ENCODE peak calls at places on chromosomes 5 and 9, in six cellular contexts. W is neural progenitor cell, B is HCT116, E is cardiac muscle cell, A is heart left ventricle, S is breast epithelium. G is an unnamed sample. For H3K27me3, the result is how much of the 10 kb centered on the place peaks cover.

GRCh38 chr5:118701796-118702195 is 286.6 kb downstream of the DTWD2 start:
- DNase-seq in W (no peak), S (no peak), A (no peak), B (no peak), E (no peak), G (no peak)

GRCh38 chr5:15522141-15522540 is 22.2 kb downstream of the FBXL7 start:
- DNase-seq in B (no peak), W (no peak), S (no peak), E (no peak), A (no peak), G (no peak)

GRCh38 chr9:81522721-81523551 is 166.4 kb downstream of the TLE1 start:
- DNase-seq in B (peak), A (no peak), W (peak), E (peak), S (no peak), G (no peak)

GRCh38 chr9:130977811-130978221 is 31.2 kb upstream of the LAMC3 start:
- DNase-seq in A (no peak), S (no peak), W (no peak), E (peak), B (no peak), G (no peak)

GRCh38 chr9:89882876-89883275 is 278.1 kb downstream of the GADD45G start:
- DNase-seq in A (no peak), E (no peak), W (no peak), B (no peak), S (no peak), G (peak)

GRCh38 chr5:172010278-172010677 is 3.8 kb upstream of the FBXW11 start:
- DNase-seq in W (peak), A (no peak), S (no peak), E (peak), B (no peak), G (no peak)

GRCh38 chr9:98558575-98558974 is 150.2 kb downstream of the GABBR2 start:
- DNase-seq in B (no peak), A (no peak), W (no peak), E (no peak), S (no peak), G (peak)

GRCh38 chr5:149264432-149265069 is 7.1 kb upstream of the AFAP1L1 start:
- DNase-seq in B (peak), A (no peak), E (peak), S (no peak), W (peak), G (no peak)

GRCh38 chr5:74034738-74035137 is 408.7 kb downstream of the ARHGEF28 start:
- DNase-seq in E (no peak), A (no peak), W (no peak), S (no peak), B (no peak), G (no peak)

GRCh38 chr5:555058-555623 is 30.9 kb upstream of the SLC9A3 start:
- DNase-seq in A (peak), E (no peak), W (no peak), S (peak), B (no peak), G (no peak)

GRCh38 chr9:136354592-136355085 is 8.9 kb downstream of the DNLZ start:
- DNase-seq in W (no peak), B (no peak), E (peak), S (no peak), A (peak), G (peak)

GRCh38 chr9:110802416-110803035 is 133.9 kb downstream of the MUSK start:
- DNase-seq in W (no peak), E (no peak), S (no peak), B (no peak), A (no peak), G (no peak)

GRCh38 chr5:173454381-173454763 is 126.2 kb upstream of the STC2 start:
- DNase-seq in S (no peak), W (no peak), E (no peak), A (no peak), B (no peak), G (no peak)

GRCh38 chr5:66358741-66359140 is 214.6 kb downstream of the SREK1 start:
- DNase-seq in S (no peak), B (no peak), W (no peak), E (no peak), A (no peak), G (no peak)

GRCh38 chr9:121267689-121268597 is at the start of gene GSN:
- DNase-seq in E (peak), S (peak), B (no peak), W (peak), A (peak), G (no peak)

GRCh38 chr9:14730367-14730958 is 7.9 kb upstream of the CER1 start:
- DNase-seq in E (no peak), B (no peak), W (no peak), S (no peak), A (no peak), G (no peak)

GRCh38 chr5:132364319-132364718 is 5.2 kb upstream of the SLC22A5 start:
- DNase-seq in E (no peak), A (no peak), W (no peak), S (no peak), B (no peak), G (peak)

GRCh38 chr9:91503650-91504007 is 80.0 kb upstream of the NFIL3 start:
- DNase-seq in W (no peak), S (no peak), B (no peak), A (no peak), E (no peak), G (no peak)

GRCh38 chr9:100294341-100294740 is 58.4 kb downstream of the TEX10 start:
- DNase-seq in A (no peak), W (no peak), E (no peak), S (no peak), B (no peak), G (no peak)

GRCh38 chr9:20623021-20623747 is 885 bp upstream of the MLLT3 start:
- DNase-seq in W (peak), B (no peak), A (peak), S (no peak), E (peak), G (peak)

GRCh38 chr9:18442629-18443491 is 31.1 kb upstream of the ADAMTSL1 start:
- DNase-seq in E (peak), B (peak), A (peak), W (peak), S (peak), G (peak)

GRCh38 chr9:38421498-38422211 is 2.6 kb downstream of the IGFBPL1 start:
- DNase-seq in B (no peak), A (no peak), W (peak), E (no peak), S (no peak), G (no peak)

GRCh38 chr5:139636975-139637408 is 11.2 kb upstream of the CXXC5 start:
- DNase-seq in E (no peak), W (no peak), B (no peak), S (no peak), A (no peak), G (no peak)

GRCh38 chr9:88532320-88532719 is 2.7 kb upstream of the NXNL2 start:
- DNase-seq in W (peak), B (no peak), S (no peak), A (no peak), E (peak), G (no peak)

GRCh38 chr9:132141948-132142594 is 19.8 kb upstream of the NTNG2 start:
- DNase-seq in S (no peak), B (no peak), E (no peak), W (peak), A (no peak), G (no peak)

GRCh38 chr5:144422025-144422424 is 251.4 kb downstream of the KCTD16 start:
- DNase-seq in E (no peak), S (no peak), W (peak), A (no peak), B (no peak), G (no peak)

GRCh38 chr9:125190371-125190801 is 783 bp upstream of the PPP6C start:
- DNase-seq in E (peak), S (no peak), A (no peak), B (no peak), W (peak), G (no peak)

GRCh38 chr5:90142531-90142930 is 267.0 kb downstream of the CETN3 start:
- DNase-seq in W (no peak), E (no peak), B (no peak), S (no peak), A (no peak), G (no peak)

GRCh38 chr9:96169488-96169887 is 132.5 kb downstream of the HSD17B3 start:
- DNase-seq in A (peak), S (no peak), W (peak), E (peak), B (no peak), G (no peak)

GRCh38 chr5:8436919-8437318 is 568.0 kb downstream of the MTRR start:
- DNase-seq in E (no peak), S (no peak), B (no peak), W (peak), A (no peak), G (no peak)

GRCh38 chr9:9942764-9943424 is 669.9 kb downstream of the PTPRD start:
- DNase-seq in W (peak), S (no peak), A (no peak), B (no peak), E (peak), G (peak)

GRCh38 chr5:7585807-7586206 is 189.9 kb downstream of the ADCY2 start:
- DNase-seq in W (no peak), E (no peak), A (no peak), S (no peak), B (no peak), G (no peak)

DNA sequence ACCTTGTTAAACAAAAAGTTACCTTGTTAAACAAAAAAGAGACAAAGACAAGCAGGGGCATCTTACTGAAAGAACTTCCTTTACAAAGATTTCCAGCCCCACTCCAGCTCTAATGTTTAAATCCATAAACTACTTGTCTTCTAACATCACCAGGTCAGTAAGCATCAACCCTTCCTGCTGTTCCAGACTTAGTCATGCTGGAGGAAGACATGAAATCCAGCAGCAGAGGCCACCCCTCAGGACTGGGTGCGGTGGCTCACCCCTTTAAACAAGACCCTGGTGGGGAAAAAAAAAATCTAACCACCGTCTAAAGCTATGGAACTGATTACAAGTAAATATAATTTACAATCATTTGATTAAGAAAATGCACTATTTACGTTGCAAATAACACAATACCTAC is 9.1 kb downstream of the PDCL start:
- DNase-seq in A (no peak), W (no peak), B (no peak), S (no peak), E (no peak), G (peak)
- H3K4me3 ChIP-seq in A (no peak), W (no peak), B (no peak), S (no peak), E (no peak), G (no peak)

GRCh38 chr5:176794509-176794908 is 15.8 kb upstream of the UNC5A start:
- DNase-seq in A (no peak), S (no peak), E (no peak), W (no peak), B (no peak), G (no peak)

GRCh38 chr5:176796411-176796810 is 13.9 kb upstream of the UNC5A start:
- DNase-seq in W (no peak), B (no peak), S (no peak), E (no peak), A (no peak), G (no peak)

GRCh38 chr5:176792584-176793342 is 17.6 kb upstream of the UNC5A start:
- DNase-seq in S (no peak), W (no peak), A (no peak), E (no peak), B (no peak), G (no peak)

GRCh38 chr5:176793343-176793699 is 17.0 kb upstream of the UNC5A start:
- DNase-seq in B (no peak), S (no peak), A (no peak), E (no peak), W (no peak), G (no peak)

GRCh38 chr5:176793736-176794135 is 16.6 kb upstream of the UNC5A start:
- DNase-seq in A (no peak), B (no peak), W (no peak), S (no peak), E (no peak), G (no peak)
- H3K27me3 ChIP-seq in A (half or more), B (under half), W (under half), S (under half), E (under half), G (under half)

DNA sequence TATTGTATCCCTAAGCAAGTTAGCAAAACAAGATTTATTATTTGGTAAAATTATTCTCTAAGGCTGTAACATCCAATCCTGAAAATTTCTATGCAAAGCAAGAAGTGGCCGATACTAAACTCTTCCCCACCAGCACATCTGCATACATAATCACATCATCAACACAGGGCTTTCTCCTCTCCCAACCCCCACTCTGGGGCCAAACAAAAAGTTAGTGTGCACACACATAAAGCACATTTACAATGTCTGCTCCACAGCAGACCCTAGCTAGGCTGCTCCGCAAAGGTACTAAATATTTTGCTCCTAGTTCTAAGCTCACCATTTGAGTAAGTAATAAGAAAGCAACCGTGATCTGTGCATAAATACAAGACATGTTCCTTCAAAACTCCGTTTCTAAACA is 3.6 kb downstream of the RNF130 start:
- DNase-seq in W (peak), A (no peak), S (no peak), E (no peak), B (no peak), G (no peak)
- H3K27ac ChIP-seq in W (peak), A (no peak), S (no peak), E (no peak), B (no peak), G (no peak)

DNA sequence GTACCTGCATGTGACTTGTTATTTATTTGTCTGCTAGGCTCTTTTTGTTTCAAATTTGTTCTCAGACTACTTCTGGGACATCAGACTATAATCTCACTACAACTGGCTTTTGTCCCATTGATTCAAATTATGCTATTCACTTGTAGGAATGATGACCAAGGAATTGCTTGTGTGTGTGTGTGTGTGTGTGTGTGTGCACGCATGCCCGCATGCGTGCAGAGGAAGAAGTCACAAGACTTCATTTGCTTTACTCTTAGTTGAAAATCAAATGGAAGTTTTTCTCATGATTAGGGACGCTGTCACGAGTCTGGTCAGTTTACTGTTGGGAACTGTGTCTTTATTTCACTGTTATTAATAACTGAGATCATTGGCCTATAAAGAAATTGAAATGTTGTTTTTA is 268.7 kb downstream of the RAB3C start:
- DNase-seq in B (no peak), S (no peak), E (no peak), W (no peak), A (no peak), G (no peak)
- H3K4me3 ChIP-seq in B (no peak), S (no peak), E (no peak), W (no peak), A (no peak), G (no peak)

GRCh38 chr9:1505489-1505888 is 455.3 kb downstream of the DMRT2 start:
- DNase-seq in W (no peak), S (no peak), A (no peak), E (no peak), B (no peak), G (no peak)
- H3K27me3 ChIP-seq in W (under half), S (under half), A (under half), E (under half), B (under half), G (under half)

DNA sequence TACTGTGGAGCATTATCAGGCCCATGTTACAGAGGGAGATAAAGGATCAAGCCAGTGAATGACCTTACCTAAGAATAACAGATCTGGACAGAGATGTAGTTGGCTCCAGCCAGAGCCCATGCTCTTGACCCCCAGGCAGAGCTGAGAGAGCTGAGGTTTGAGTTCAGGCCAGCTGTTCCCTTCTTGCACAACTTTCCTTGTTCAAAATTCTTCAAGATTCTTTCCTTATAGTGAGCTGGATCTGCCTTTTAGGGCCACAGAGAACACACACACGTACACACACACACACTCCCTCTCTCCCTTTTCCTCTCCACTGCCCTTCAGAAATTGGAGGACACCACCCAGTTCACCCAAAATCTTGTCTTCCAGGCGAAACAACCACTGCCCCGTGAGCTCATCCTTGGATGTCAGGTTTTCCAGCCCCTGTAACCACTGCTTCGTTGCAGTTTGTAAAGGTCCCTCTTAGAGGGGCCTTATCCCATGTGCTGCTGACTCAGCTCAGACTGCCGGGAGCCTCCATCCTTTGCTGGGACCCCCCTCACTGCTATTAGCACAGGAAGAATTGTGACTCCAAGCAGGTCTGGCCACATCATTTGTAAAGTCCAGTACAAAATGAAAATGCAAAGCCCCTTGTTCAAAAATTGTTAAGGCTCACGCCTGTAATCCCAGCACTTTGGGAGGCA is 10.5 kb upstream of the PTGES start:
- DNase-seq in A (no peak), B (no peak), E (no peak), S (no peak), W (no peak), G (no peak)
- H3K27ac ChIP-seq in A (peak), B (peak), E (no peak), S (peak), W (no peak), G (peak)

GRCh38 chr5:10329421-10329807 is 21.7 kb upstream of the CMBL start:
- DNase-seq in W (no peak), S (no peak), E (no peak), B (no peak), A (no peak), G (no peak)

GRCh38 chr5:10332301-10332700 is 21.2 kb upstream of the MARCHF6 start:
- DNase-seq in W (no peak), B (no peak), A (no peak), E (no peak), S (no peak), G (peak)

GRCh38 chr5:10329808-10330481 is 22.2 kb upstream of the CMBL start:
- DNase-seq in W (no peak), S (no peak), B (no peak), A (peak), E (no peak), G (peak)

GRCh38 chr5:10331341-10331796 is 22.1 kb upstream of the MARCHF6 start:
- DNase-seq in E (no peak), A (peak), B (no peak), W (no peak), S (peak), G (peak)

DNA sequence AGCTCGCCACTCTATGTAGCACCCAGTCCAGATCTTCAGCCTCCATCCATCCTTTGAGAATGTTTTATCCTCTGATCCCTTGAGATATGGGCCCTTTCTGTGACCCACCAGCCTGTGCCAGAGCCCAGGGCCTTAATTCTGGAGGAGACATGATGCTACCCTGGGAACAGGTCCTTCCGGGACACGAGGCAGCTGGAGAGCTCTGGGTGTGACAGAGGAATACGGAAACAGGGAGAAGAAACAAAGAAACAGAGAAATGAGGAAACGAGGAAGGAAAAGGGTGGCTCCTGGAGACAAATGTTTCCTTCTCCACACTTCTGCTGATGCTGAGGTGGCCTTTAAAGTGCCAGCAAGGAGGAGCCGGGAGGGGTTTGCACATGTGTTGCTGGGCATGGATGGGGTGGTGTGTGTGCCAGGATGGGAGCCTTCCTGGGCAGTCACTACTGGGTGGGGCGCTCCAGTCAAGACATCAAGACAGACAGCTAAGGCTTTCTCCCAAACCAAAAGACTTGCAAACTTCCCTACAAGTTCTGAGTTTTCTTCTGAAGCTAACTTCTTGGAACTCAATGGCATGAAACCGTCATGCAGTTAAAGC is 22.9 kb upstream of the MARCHF6 start:
- DNase-seq in E (no peak), B (no peak), W (no peak), A (no peak), S (no peak), G (peak)
- H3K4me3 ChIP-seq in E (no peak), B (no peak), W (no peak), A (no peak), S (no peak), G (no peak)

DNA sequence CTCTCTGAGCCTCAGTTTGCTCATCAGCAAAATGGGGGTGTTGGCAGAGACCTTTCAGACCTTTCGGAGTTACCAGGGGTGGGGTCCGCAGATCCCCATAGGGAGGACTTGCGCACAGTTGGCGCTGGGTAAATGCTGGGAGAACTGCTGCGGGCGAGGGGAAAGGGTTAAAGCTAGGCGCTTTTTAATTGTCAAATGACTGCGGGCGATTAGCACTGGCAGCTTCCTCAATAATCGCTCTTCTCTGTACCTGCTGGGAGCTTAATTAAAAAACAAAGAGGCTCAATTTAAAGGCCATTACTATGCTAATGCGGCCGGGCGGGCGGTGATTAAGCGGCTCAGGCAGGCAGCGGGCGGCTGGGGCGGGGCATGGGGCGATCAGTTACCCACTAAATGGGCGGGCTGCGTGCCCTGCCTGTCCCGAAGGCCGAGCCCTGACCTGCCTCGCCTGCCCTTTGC is 63.0 kb downstream of the LMX1B start:
- DNase-seq in S (peak), W (peak), A (no peak), E (peak), B (no peak), G (no peak)
- H3K27me3 ChIP-seq in S (under half), W (half or more), A (half or more), E (half or more), B (under half), G (under half)

G was measured in right atrium auricular region.